ENCODE peak calls at places on chromosome 15, in seven cellular contexts. T, M, E, S, J, V and Q are unnamed samples.

GRCh38 chr15:95405447-95405846 is 925.1 kb upstream of the NR2F2 start:
- DNase-seq in T (no peak), M (peak), E (peak), S (no peak), J (no peak), V (no peak), Q (no peak)

GRCh38 chr15:100192092-100192695 is 149.6 kb downstream of the ADAMTS17 start:
- DNase-seq in T (no peak), M (no peak), E (no peak), S (no peak), J (no peak), V (no peak), Q (no peak)

GRCh38 chr15:78070049-78070698 is 7.3 kb downstream of the TBC1D2B start:
- DNase-seq in T (no peak), M (no peak), E (no peak), S (peak), J (no peak), V (no peak), Q (no peak)

GRCh38 chr15:85062560-85062959 is 80.9 kb downstream of the PDE8A start:
- DNase-seq in T (no peak), M (no peak), E (no peak), S (no peak), J (no peak), V (no peak), Q (no peak)

GRCh38 chr15:42650208-42651066 is 75.0 kb downstream of the STARD9 start:
- DNase-seq in T (peak), M (peak), E (peak), S (peak), J (peak), V (peak), Q (peak)

GRCh38 chr15:72782274-72782992 is 1.1 kb downstream of the ADPGK start:
- DNase-seq in T (no peak), M (no peak), E (peak), S (no peak), J (no peak), V (no peak), Q (no peak)

GRCh38 chr15:30984542-30984941 is 6.9 kb downstream of the MTMR10 start:
- DNase-seq in T (no peak), M (no peak), E (no peak), S (no peak), J (no peak), V (no peak), Q (no peak)

GRCh38 chr15:100129677-100130076 is 212.1 kb downstream of the ADAMTS17 start:
- DNase-seq in T (no peak), M (no peak), E (no peak), S (no peak), J (no peak), V (no peak), Q (no peak)

GRCh38 chr15:33104276-33104675 is 90.2 kb downstream of the FMN1 start:
- DNase-seq in T (no peak), M (peak), E (peak), S (no peak), J (no peak), V (no peak), Q (no peak)

GRCh38 chr15:68817304-68818087 is 3.2 kb downstream of the ANP32A start:
- DNase-seq in T (peak), M (peak), E (peak), S (peak), J (peak), V (peak), Q (peak)

GRCh38 chr15:75661041-75661778 is 13.5 kb downstream of the SNX33 start:
- DNase-seq in T (no peak), M (peak), E (peak), S (no peak), J (peak), V (no peak), Q (no peak)

GRCh38 chr15:85707519-85708338 is 87.0 kb downstream of the KLHL25 start:
- DNase-seq in T (no peak), M (peak), E (peak), S (peak), J (no peak), V (no peak), Q (no peak)

GRCh38 chr15:44157679-44158078 is 37.4 kb downstream of the FRMD5 start:
- DNase-seq in T (no peak), M (peak), E (peak), S (no peak), J (no peak), V (no peak), Q (no peak)

GRCh38 chr15:70427120-70427519 is 329.4 kb upstream of the TLE3 start:
- DNase-seq in T (no peak), M (peak), E (peak), S (no peak), J (no peak), V (no peak), Q (no peak)

GRCh38 chr15:90184786-90185704 is 16.1 kb upstream of the SEMA4B start:
- DNase-seq in T (peak), M (peak), E (no peak), S (peak), J (no peak), V (peak), Q (peak)

GRCh38 chr15:46703871-46704637 is 1013.3 kb upstream of the SEMA6D start:
- DNase-seq in T (no peak), M (no peak), E (no peak), S (no peak), J (no peak), V (no peak), Q (no peak)

GRCh38 chr15:36682091-36682490 is 102.7 kb downstream of the CDIN1 start:
- DNase-seq in T (no peak), M (peak), E (peak), S (no peak), J (no peak), V (no peak), Q (no peak)

GRCh38 chr15:69885182-69886041 is 212.3 kb downstream of the TLE3 start:
- DNase-seq in T (no peak), M (peak), E (peak), S (no peak), J (no peak), V (no peak), Q (no peak)

GRCh38 chr15:84789762-84790161 is 27.4 kb upstream of the ALPK3 start:
- DNase-seq in T (no peak), M (no peak), E (no peak), S (no peak), J (no peak), V (no peak), Q (no peak)

GRCh38 chr15:81176291-81176893 is 20.3 kb upstream of the IL16 start:
- DNase-seq in T (no peak), M (peak), E (no peak), S (no peak), J (peak), V (no peak), Q (no peak)

GRCh38 chr15:88389120-88389519 is 78.1 kb downstream of the MRPL46 start:
- DNase-seq in T (no peak), M (no peak), E (no peak), S (no peak), J (no peak), V (no peak), Q (no peak)

GRCh38 chr15:44501768-44502366 is 35.1 kb upstream of the EIF3J start:
- DNase-seq in T (no peak), M (peak), E (peak), S (peak), J (no peak), V (no peak), Q (peak)

GRCh38 chr15:101307048-101307896 is 12.2 kb upstream of the SNRPA1 start:
- DNase-seq in T (no peak), M (no peak), E (no peak), S (peak), J (no peak), V (no peak), Q (no peak)

GRCh38 chr15:35874260-35874905 is 328.4 kb upstream of the DPH6 start:
- DNase-seq in T (no peak), M (peak), E (peak), S (no peak), J (peak), V (no peak), Q (no peak)

GRCh38 chr15:82663186-82663600 is 16.0 kb upstream of the CPEB1 start:
- DNase-seq in T (peak), M (peak), E (peak), S (peak), J (no peak), V (no peak), Q (peak)

GRCh38 chr15:45373961-45374360 is 4.4 kb downstream of the GATM start:
- DNase-seq in T (no peak), M (no peak), E (no peak), S (no peak), J (no peak), V (no peak), Q (no peak)

GRCh38 chr15:64251658-64252057 is 88.8 kb upstream of the PPIB start:
- DNase-seq in T (no peak), M (no peak), E (no peak), S (no peak), J (no peak), V (no peak), Q (no peak)

GRCh38 chr15:98927057-98927456 is 80.5 kb downstream of the PGPEP1L start:
- DNase-seq in T (no peak), M (peak), E (peak), S (no peak), J (no peak), V (no peak), Q (no peak)

GRCh38 chr15:25543156-25543555 is 104.3 kb upstream of the UBE3A start:
- DNase-seq in T (no peak), M (peak), E (peak), S (no peak), J (peak), V (no peak), Q (no peak)

GRCh38 chr15:88243895-88244787 is 12.4 kb downstream of the NTRK3 start:
- DNase-seq in T (no peak), M (peak), E (peak), S (peak), J (no peak), V (no peak), Q (peak)

GRCh38 chr15:29242466-29243242 is 27.0 kb downstream of the NSMCE3 start:
- DNase-seq in T (no peak), M (peak), E (peak), S (no peak), J (no peak), V (no peak), Q (no peak)

GRCh38 chr15:70437882-70438331 is 325.5 kb downstream of the UACA start:
- DNase-seq in T (no peak), M (no peak), E (no peak), S (no peak), J (no peak), V (no peak), Q (no peak)

GRCh38 chr15:75650908-75651809 is 3.4 kb downstream of the SNX33 start:
- DNase-seq in T (no peak), M (peak), E (no peak), S (no peak), J (peak), V (peak), Q (no peak)

GRCh38 chr15:41904487-41905359 is 10.9 kb upstream of the SPTBN5 start:
- DNase-seq in T (peak), M (peak), E (peak), S (peak), J (peak), V (peak), Q (peak)

GRCh38 chr15:66638377-66638776 is 63.7 kb upstream of the SMAD6 start:
- DNase-seq in T (no peak), M (no peak), E (no peak), S (no peak), J (no peak), V (no peak), Q (no peak)

DNA sequence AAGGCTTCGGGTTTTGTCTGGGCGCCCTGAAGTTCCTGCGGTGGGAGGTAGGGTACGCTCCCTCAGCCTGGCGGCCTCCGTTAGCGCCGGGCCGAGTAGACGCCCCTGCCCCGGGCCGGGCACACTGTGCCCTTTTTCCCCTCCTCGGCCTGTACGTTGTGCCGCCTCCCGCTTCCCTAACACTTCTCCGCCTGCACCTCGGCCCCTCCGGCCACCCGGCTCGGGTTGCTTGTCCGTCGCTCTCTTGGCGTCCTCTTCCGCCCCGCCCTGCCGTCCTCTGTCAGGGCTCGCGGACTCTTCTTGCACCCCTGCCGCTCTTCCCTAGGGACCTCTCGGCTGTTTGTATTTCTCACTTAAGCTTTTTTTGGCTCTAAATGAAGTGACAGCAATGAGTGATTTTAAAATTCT is 384 bp downstream of the KNL1 start:
- DNase-seq in T (no peak), M (peak), E (peak), S (peak), J (peak), V (peak), Q (peak)
- TF ChIP-seq CTCF in T (no peak), M (peak), E (peak), S (no peak), J (no peak), V (no peak), Q (peak)

GRCh38 chr15:58438956-58439355 is 7.2 kb downstream of the LIPC start:
- DNase-seq in T (no peak), M (peak), E (peak), S (peak), J (peak), V (no peak), Q (peak)
- TF ChIP-seq CTCF in T (peak), M (peak), E (peak), S (peak), J (peak), V (no peak), Q (peak)

GRCh38 chr15:74240002-74240568 is 4.0 kb downstream of the CCDC33 start:
- DNase-seq in T (no peak), M (peak), E (peak), S (no peak), J (peak), V (no peak), Q (no peak)
- TF ChIP-seq CTCF in T (no peak), M (peak), E (peak), S (no peak), J (peak), V (no peak), Q (no peak)

GRCh38 chr15:28192772-28193171 is 93.7 kb upstream of the OCA2 start:
- DNase-seq in T (no peak), M (no peak), E (no peak), S (no peak), J (no peak), V (no peak), Q (no peak)

GRCh38 chr15:28190391-28191174 is 91.5 kb upstream of the OCA2 start:
- DNase-seq in T (no peak), M (no peak), E (no peak), S (no peak), J (no peak), V (no peak), Q (no peak)

GRCh38 chr15:28191832-28192231 is 92.7 kb upstream of the OCA2 start:
- DNase-seq in T (no peak), M (peak), E (peak), S (no peak), J (peak), V (no peak), Q (no peak)
- TF ChIP-seq CTCF in T (no peak), M (peak), E (peak), S (no peak), J (peak), V (no peak), Q (no peak)

DNA sequence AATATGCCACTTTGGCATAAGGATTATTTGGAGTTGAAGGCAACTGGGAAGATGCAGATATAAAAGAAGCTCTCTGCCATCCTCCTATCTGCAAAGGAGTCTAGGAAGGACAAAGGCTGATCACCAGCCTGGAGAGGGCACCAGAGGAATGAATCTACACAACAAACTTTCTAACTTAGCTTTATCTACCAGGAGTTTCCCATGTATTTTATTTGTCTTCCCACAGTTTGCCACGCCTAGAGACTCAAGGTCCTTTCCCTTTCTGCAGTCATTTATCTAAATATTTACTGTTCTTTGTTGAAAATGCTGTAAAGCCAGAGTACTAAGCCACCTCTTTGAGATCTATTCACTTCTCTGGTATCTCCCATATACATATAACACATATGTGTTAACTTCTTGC is 32.2 kb downstream of the GPR176 start:
- DNase-seq in T (no peak), M (peak), E (peak), S (peak), J (peak), V (no peak), Q (no peak)
- TF ChIP-seq CTCF in T (no peak), M (peak), E (peak), S (peak), J (peak), V (no peak), Q (peak)

GRCh38 chr15:50251638-50252182 is 13.8 kb downstream of the HDC start:
- DNase-seq in T (no peak), M (no peak), E (no peak), S (no peak), J (no peak), V (no peak), Q (no peak)
- TF ChIP-seq CTCF in T (no peak), M (no peak), E (no peak), S (no peak), J (no peak), V (no peak), Q (no peak)